ENCODE peak calls at places on chromosome 14, in four cellular contexts. One of them, this sample, is unnamed.

GRCh38 chr14:72906316-72906715 is 12.4 kb upstream of the DPF3 start:
- DNase-seq in activated naive CD4-positive, alpha-beta T cell treated with anti-CD3 and anti-CD28 coated beads, Interleukin-2, amount 10 ng/mL, durations not matched to agents 7 days and 5 days: no peak
- DNase-seq in left ventricle myocardium inferior: no peak
- DNase-seq in fibroblast of lung: peak
- DNase-seq in this sample: no peak

GRCh38 chr14:26841920-26842741 is 244.3 kb upstream of the NOVA1 start:
- DNase-seq in activated naive CD4-positive, alpha-beta T cell treated with anti-CD3 and anti-CD28 coated beads, Interleukin-2, amount 10 ng/mL, durations not matched to agents 7 days and 5 days: no peak
- DNase-seq in left ventricle myocardium inferior: no peak
- DNase-seq in fibroblast of lung: peak
- DNase-seq in this sample: no peak

GRCh38 chr14:81555051-81555450 is 21.4 kb upstream of the SEL1L start:
- DNase-seq in activated naive CD4-positive, alpha-beta T cell treated with anti-CD3 and anti-CD28 coated beads, Interleukin-2, amount 10 ng/mL, durations not matched to agents 7 days and 5 days: no peak
- DNase-seq in left ventricle myocardium inferior: no peak
- DNase-seq in fibroblast of lung: no peak
- DNase-seq in this sample: no peak

GRCh38 chr14:73167727-73168126 is 31.4 kb downstream of the PSEN1 start:
- DNase-seq in activated naive CD4-positive, alpha-beta T cell treated with anti-CD3 and anti-CD28 coated beads, Interleukin-2, amount 10 ng/mL, durations not matched to agents 7 days and 5 days: no peak
- DNase-seq in left ventricle myocardium inferior: no peak
- DNase-seq in fibroblast of lung: no peak
- DNase-seq in this sample: no peak

GRCh38 chr14:100827751-100828447 is 2.0 kb downstream of the MEG3 start:
- DNase-seq in activated naive CD4-positive, alpha-beta T cell treated with anti-CD3 and anti-CD28 coated beads, Interleukin-2, amount 10 ng/mL, durations not matched to agents 7 days and 5 days: no peak
- DNase-seq in left ventricle myocardium inferior: no peak
- DNase-seq in fibroblast of lung: peak
- DNase-seq in this sample: no peak

GRCh38 chr14:106417224-106418049 is 891.1 kb downstream of the TMEM121 start:
- DNase-seq in activated naive CD4-positive, alpha-beta T cell treated with anti-CD3 and anti-CD28 coated beads, Interleukin-2, amount 10 ng/mL, durations not matched to agents 7 days and 5 days: peak
- DNase-seq in left ventricle myocardium inferior: peak
- DNase-seq in fibroblast of lung: no peak
- DNase-seq in this sample: peak

GRCh38 chr14:35854696-35855270 is 28.6 kb downstream of the BRMS1L start:
- DNase-seq in activated naive CD4-positive, alpha-beta T cell treated with anti-CD3 and anti-CD28 coated beads, Interleukin-2, amount 10 ng/mL, durations not matched to agents 7 days and 5 days: no peak
- DNase-seq in left ventricle myocardium inferior: no peak
- DNase-seq in fibroblast of lung: no peak
- DNase-seq in this sample: no peak

GRCh38 chr14:49594347-49595089 is 4.2 kb upstream of the LRR1 start:
- DNase-seq in activated naive CD4-positive, alpha-beta T cell treated with anti-CD3 and anti-CD28 coated beads, Interleukin-2, amount 10 ng/mL, durations not matched to agents 7 days and 5 days: no peak
- DNase-seq in left ventricle myocardium inferior: no peak
- DNase-seq in fibroblast of lung: peak
- DNase-seq in this sample: no peak

GRCh38 chr14:24411468-24412454 is 13.0 kb downstream of the NYNRIN start:
- DNase-seq in activated naive CD4-positive, alpha-beta T cell treated with anti-CD3 and anti-CD28 coated beads, Interleukin-2, amount 10 ng/mL, durations not matched to agents 7 days and 5 days: peak
- DNase-seq in left ventricle myocardium inferior: no peak
- DNase-seq in fibroblast of lung: peak
- DNase-seq in this sample: no peak

GRCh38 chr14:68693926-68694325 is 98.9 kb downstream of the ZFP36L1 start:
- DNase-seq in activated naive CD4-positive, alpha-beta T cell treated with anti-CD3 and anti-CD28 coated beads, Interleukin-2, amount 10 ng/mL, durations not matched to agents 7 days and 5 days: peak
- DNase-seq in left ventricle myocardium inferior: no peak
- DNase-seq in fibroblast of lung: no peak
- DNase-seq in this sample: no peak

GRCh38 chr14:93028724-93029076 is 87.0 kb downstream of the ITPK1 start:
- DNase-seq in activated naive CD4-positive, alpha-beta T cell treated with anti-CD3 and anti-CD28 coated beads, Interleukin-2, amount 10 ng/mL, durations not matched to agents 7 days and 5 days: no peak
- DNase-seq in left ventricle myocardium inferior: no peak
- DNase-seq in fibroblast of lung: no peak
- DNase-seq in this sample: no peak

GRCh38 chr14:97580923-97581495 is 783.8 kb downstream of the VRK1 start:
- DNase-seq in activated naive CD4-positive, alpha-beta T cell treated with anti-CD3 and anti-CD28 coated beads, Interleukin-2, amount 10 ng/mL, durations not matched to agents 7 days and 5 days: peak
- DNase-seq in left ventricle myocardium inferior: no peak
- DNase-seq in fibroblast of lung: peak
- DNase-seq in this sample: no peak

GRCh38 chr14:22314183-22314820 is 274.7 kb downstream of the DAD1 start:
- DNase-seq in activated naive CD4-positive, alpha-beta T cell treated with anti-CD3 and anti-CD28 coated beads, Interleukin-2, amount 10 ng/mL, durations not matched to agents 7 days and 5 days: no peak
- DNase-seq in left ventricle myocardium inferior: no peak
- DNase-seq in fibroblast of lung: peak
- DNase-seq in this sample: no peak

GRCh38 chr14:77206261-77206824 is 24.7 kb downstream of the TMEM63C start:
- DNase-seq in activated naive CD4-positive, alpha-beta T cell treated with anti-CD3 and anti-CD28 coated beads, Interleukin-2, amount 10 ng/mL, durations not matched to agents 7 days and 5 days: no peak
- DNase-seq in left ventricle myocardium inferior: no peak
- DNase-seq in fibroblast of lung: no peak
- DNase-seq in this sample: no peak

GRCh38 chr14:49928010-49928409 is 35.1 kb downstream of the ARF6 start:
- DNase-seq in activated naive CD4-positive, alpha-beta T cell treated with anti-CD3 and anti-CD28 coated beads, Interleukin-2, amount 10 ng/mL, durations not matched to agents 7 days and 5 days: no peak
- DNase-seq in left ventricle myocardium inferior: no peak
- DNase-seq in fibroblast of lung: no peak
- DNase-seq in this sample: no peak

GRCh38 chr14:57227083-57227482 is 41.6 kb downstream of the EXOC5 start:
- DNase-seq in activated naive CD4-positive, alpha-beta T cell treated with anti-CD3 and anti-CD28 coated beads, Interleukin-2, amount 10 ng/mL, durations not matched to agents 7 days and 5 days: no peak
- DNase-seq in left ventricle myocardium inferior: no peak
- DNase-seq in fibroblast of lung: no peak
- DNase-seq in this sample: no peak

GRCh38 chr14:40762685-40763084 is 844.0 kb upstream of the LRFN5 start:
- DNase-seq in activated naive CD4-positive, alpha-beta T cell treated with anti-CD3 and anti-CD28 coated beads, Interleukin-2, amount 10 ng/mL, durations not matched to agents 7 days and 5 days: no peak
- DNase-seq in left ventricle myocardium inferior: no peak
- DNase-seq in fibroblast of lung: no peak
- DNase-seq in this sample: no peak

GRCh38 chr14:100605706-100606686 is 18.8 kb upstream of the BEGAIN start:
- DNase-seq in activated naive CD4-positive, alpha-beta T cell treated with anti-CD3 and anti-CD28 coated beads, Interleukin-2, amount 10 ng/mL, durations not matched to agents 7 days and 5 days: no peak
- DNase-seq in left ventricle myocardium inferior: no peak
- DNase-seq in fibroblast of lung: peak
- DNase-seq in this sample: no peak

GRCh38 chr14:77025744-77026165 is 2.8 kb downstream of the IRF2BPL start:
- DNase-seq in activated naive CD4-positive, alpha-beta T cell treated with anti-CD3 and anti-CD28 coated beads, Interleukin-2, amount 10 ng/mL, durations not matched to agents 7 days and 5 days: no peak
- DNase-seq in left ventricle myocardium inferior: peak
- DNase-seq in fibroblast of lung: no peak
- DNase-seq in this sample: no peak

GRCh38 chr14:83071888-83072501 is 1538.3 kb upstream of the SEL1L start:
- DNase-seq in activated naive CD4-positive, alpha-beta T cell treated with anti-CD3 and anti-CD28 coated beads, Interleukin-2, amount 10 ng/mL, durations not matched to agents 7 days and 5 days: no peak
- DNase-seq in left ventricle myocardium inferior: no peak
- DNase-seq in fibroblast of lung: no peak
- DNase-seq in this sample: no peak

GRCh38 chr14:100543471-100544455 is 43.5 kb downstream of the BEGAIN start:
- DNase-seq in activated naive CD4-positive, alpha-beta T cell treated with anti-CD3 and anti-CD28 coated beads, Interleukin-2, amount 10 ng/mL, durations not matched to agents 7 days and 5 days: no peak
- DNase-seq in left ventricle myocardium inferior: no peak
- DNase-seq in fibroblast of lung: no peak
- DNase-seq in this sample: no peak

GRCh38 chr14:100588671-100589070 is 1.5 kb upstream of the BEGAIN start:
- DNase-seq in activated naive CD4-positive, alpha-beta T cell treated with anti-CD3 and anti-CD28 coated beads, Interleukin-2, amount 10 ng/mL, durations not matched to agents 7 days and 5 days: peak
- DNase-seq in left ventricle myocardium inferior: no peak
- DNase-seq in fibroblast of lung: no peak
- DNase-seq in this sample: no peak

GRCh38 chr14:102590667-102591099 is 1.8 kb upstream of the RCOR1 start:
- DNase-seq in activated naive CD4-positive, alpha-beta T cell treated with anti-CD3 and anti-CD28 coated beads, Interleukin-2, amount 10 ng/mL, durations not matched to agents 7 days and 5 days: no peak
- DNase-seq in left ventricle myocardium inferior: no peak
- DNase-seq in fibroblast of lung: peak
- DNase-seq in this sample: no peak

GRCh38 chr14:21734457-21735074 is 60.9 kb upstream of the OR4E1 start:
- DNase-seq in activated naive CD4-positive, alpha-beta T cell treated with anti-CD3 and anti-CD28 coated beads, Interleukin-2, amount 10 ng/mL, durations not matched to agents 7 days and 5 days: peak
- DNase-seq in left ventricle myocardium inferior: no peak
- DNase-seq in fibroblast of lung: peak
- DNase-seq in this sample: no peak

GRCh38 chr14:42322486-42323284 is 716.0 kb downstream of the LRFN5 start:
- DNase-seq in activated naive CD4-positive, alpha-beta T cell treated with anti-CD3 and anti-CD28 coated beads, Interleukin-2, amount 10 ng/mL, durations not matched to agents 7 days and 5 days: no peak
- DNase-seq in left ventricle myocardium inferior: no peak
- DNase-seq in fibroblast of lung: no peak
- DNase-seq in this sample: no peak

GRCh38 chr14:75442642-75443041 is 14.8 kb downstream of the JDP2 start:
- DNase-seq in activated naive CD4-positive, alpha-beta T cell treated with anti-CD3 and anti-CD28 coated beads, Interleukin-2, amount 10 ng/mL, durations not matched to agents 7 days and 5 days: no peak
- DNase-seq in left ventricle myocardium inferior: no peak
- DNase-seq in fibroblast of lung: peak
- DNase-seq in this sample: no peak

GRCh38 chr14:65961004-65961403 is 525.2 kb upstream of the CCDC196 start:
- DNase-seq in activated naive CD4-positive, alpha-beta T cell treated with anti-CD3 and anti-CD28 coated beads, Interleukin-2, amount 10 ng/mL, durations not matched to agents 7 days and 5 days: peak
- DNase-seq in left ventricle myocardium inferior: peak
- DNase-seq in fibroblast of lung: peak
- DNase-seq in this sample: peak

GRCh38 chr14:66360526-66360925 is 125.6 kb upstream of the CCDC196 start:
- DNase-seq in activated naive CD4-positive, alpha-beta T cell treated with anti-CD3 and anti-CD28 coated beads, Interleukin-2, amount 10 ng/mL, durations not matched to agents 7 days and 5 days: no peak
- DNase-seq in left ventricle myocardium inferior: no peak
- DNase-seq in fibroblast of lung: no peak
- DNase-seq in this sample: no peak

GRCh38 chr14:94304243-94304642 is 11.2 kb upstream of the SERPINA10 start:
- DNase-seq in activated naive CD4-positive, alpha-beta T cell treated with anti-CD3 and anti-CD28 coated beads, Interleukin-2, amount 10 ng/mL, durations not matched to agents 7 days and 5 days: no peak
- DNase-seq in left ventricle myocardium inferior: no peak
- DNase-seq in fibroblast of lung: no peak
- DNase-seq in this sample: no peak

GRCh38 chr14:20417250-20418186 is 4.2 kb upstream of the TEP1 start:
- DNase-seq in activated naive CD4-positive, alpha-beta T cell treated with anti-CD3 and anti-CD28 coated beads, Interleukin-2, amount 10 ng/mL, durations not matched to agents 7 days and 5 days: no peak
- DNase-seq in left ventricle myocardium inferior: no peak
- DNase-seq in fibroblast of lung: no peak
- DNase-seq in this sample: no peak

GRCh38 chr14:99853206-99853605 is 60.0 kb downstream of the EML1 start:
- DNase-seq in activated naive CD4-positive, alpha-beta T cell treated with anti-CD3 and anti-CD28 coated beads, Interleukin-2, amount 10 ng/mL, durations not matched to agents 7 days and 5 days: no peak
- DNase-seq in left ventricle myocardium inferior: peak
- DNase-seq in fibroblast of lung: no peak
- DNase-seq in this sample: no peak

GRCh38 chr14:95597784-95598204 is 62.9 kb downstream of the GLRX5 start:
- DNase-seq in activated naive CD4-positive, alpha-beta T cell treated with anti-CD3 and anti-CD28 coated beads, Interleukin-2, amount 10 ng/mL, durations not matched to agents 7 days and 5 days: no peak
- DNase-seq in left ventricle myocardium inferior: no peak
- DNase-seq in fibroblast of lung: peak
- DNase-seq in this sample: no peak

GRCh38 chr14:100327128-100327527 is 4.0 kb downstream of the SLC25A47 start:
- DNase-seq in activated naive CD4-positive, alpha-beta T cell treated with anti-CD3 and anti-CD28 coated beads, Interleukin-2, amount 10 ng/mL, durations not matched to agents 7 days and 5 days: no peak
- DNase-seq in left ventricle myocardium inferior: no peak
- DNase-seq in fibroblast of lung: no peak
- DNase-seq in this sample: no peak

GRCh38 chr14:65335548-65335947 is 77.0 kb upstream of the FUT8 start:
- DNase-seq in activated naive CD4-positive, alpha-beta T cell treated with anti-CD3 and anti-CD28 coated beads, Interleukin-2, amount 10 ng/mL, durations not matched to agents 7 days and 5 days: no peak
- DNase-seq in left ventricle myocardium inferior: no peak
- DNase-seq in fibroblast of lung: no peak
- DNase-seq in this sample: no peak

GRCh38 chr14:103006991-103007520 is 50.3 kb downstream of the CDC42BPB start:
- DNase-seq in activated naive CD4-positive, alpha-beta T cell treated with anti-CD3 and anti-CD28 coated beads, Interleukin-2, amount 10 ng/mL, durations not matched to agents 7 days and 5 days: no peak
- DNase-seq in left ventricle myocardium inferior: no peak
- DNase-seq in fibroblast of lung: no peak
- DNase-seq in this sample: no peak

GRCh38 chr14:77663289-77663688 is 44.5 kb downstream of the ALKBH1 start:
- DNase-seq in activated naive CD4-positive, alpha-beta T cell treated with anti-CD3 and anti-CD28 coated beads, Interleukin-2, amount 10 ng/mL, durations not matched to agents 7 days and 5 days: no peak
- DNase-seq in left ventricle myocardium inferior: no peak
- DNase-seq in fibroblast of lung: peak
- DNase-seq in this sample: no peak

GRCh38 chr14:89058707-89059106 is 234.3 kb downstream of the TTC8 start:
- DNase-seq in activated naive CD4-positive, alpha-beta T cell treated with anti-CD3 and anti-CD28 coated beads, Interleukin-2, amount 10 ng/mL, durations not matched to agents 7 days and 5 days: no peak
- DNase-seq in left ventricle myocardium inferior: no peak
- DNase-seq in fibroblast of lung: no peak
- DNase-seq in this sample: no peak